ENCODE peak calls at places on chromosomes 2 and 18, in nine cellular contexts. K is transverse colon, J is body of pancreas, Z is esophagus squamous epithelium, B is HCT116, G is right lobe of liver, I is A549, Y is heart left ventricle, H is thyroid gland. Q is an unnamed sample.

GRCh38 chr2:67571785-67572718 is 174.9 kb downstream of the ETAA1 start:
- DNase-seq in I (peak; percentile 44), H (no peak), Z (no peak), B (no peak), K (no peak), J (no peak), Y (no peak), G (no peak), Q (no peak)

GRCh38 chr2:52423655-52424054 is 1343.9 kb upstream of the CHAC2 start:
- DNase-seq in Z (no peak), I (no peak), K (no peak), B (no peak), J (no peak), H (no peak), G (no peak), Y (no peak), Q (no peak)

GRCh38 chr2:85288244-85288725 is 39.5 kb downstream of the TGOLN2 start:
- DNase-seq in Z (no peak), B (peak; percentile 23), J (no peak), G (no peak), H (no peak), Y (no peak), I (peak; percentile 86), K (peak; percentile 69), Q (peak; percentile 57)

GRCh38 chr2:58107803-58108710 is 61.5 kb downstream of the VRK2 start:
- DNase-seq in Y (no peak), I (peak; percentile 38), H (no peak), B (peak; percentile 83), G (no peak), K (no peak), J (peak; percentile 29), Z (no peak), Q (no peak)

GRCh38 chr2:212711851-212712250 is 173.2 kb upstream of the ERBB4 start:
- DNase-seq in H (no peak), Z (no peak), B (no peak), K (no peak), J (no peak), I (no peak), Y (no peak), G (no peak), Q (no peak)

GRCh38 chr18:21826196-21826595 is 85.6 kb downstream of the MIB1 start:
- DNase-seq in B (no peak), H (no peak), Z (no peak), G (no peak), I (no peak), J (peak; percentile 7), K (no peak), Y (no peak), Q (no peak)

GRCh38 chr2:236659758-236660150 is 90.1 kb downstream of the ACKR3 start:
- DNase-seq in B (no peak), J (peak; percentile 20), K (no peak), Z (no peak), G (no peak), H (no peak), I (no peak), Y (peak; percentile 22), Q (no peak)

GRCh38 chr2:177072069-177072468 is 140.5 kb upstream of the HNRNPA3 start:
- DNase-seq in J (no peak), Z (no peak), Y (no peak), G (no peak), I (no peak), B (no peak), H (no peak), K (no peak), Q (no peak)

GRCh38 chr2:144571770-144572169 is 51.9 kb upstream of the ZEB2 start:
- DNase-seq in Y (no peak), K (no peak), J (no peak), Z (no peak), I (no peak), H (no peak), B (no peak), G (no peak), Q (no peak)

GRCh38 chr2:226788881-226789485 is 10.6 kb downstream of the IRS1 start:
- DNase-seq in Z (no peak), H (no peak), G (no peak), B (no peak), I (no peak), Y (no peak), J (no peak), K (no peak), Q (no peak)

GRCh38 chr2:26246818-26247217 is 2.1 kb downstream of the HADHB start:
- DNase-seq in Z (no peak), Y (no peak), B (no peak), J (no peak), I (no peak), G (no peak), K (no peak), H (no peak), Q (no peak)

GRCh38 chr2:74212702-74213410 is 14.4 kb downstream of the MTHFD2 start:
- DNase-seq in G (no peak), Y (no peak), Z (no peak), I (no peak), H (no peak), J (no peak), B (no peak), K (no peak), Q (no peak)

GRCh38 chr2:241804326-241805276 is 4.4 kb upstream of the NEU4 start:
- DNase-seq in H (no peak), B (no peak), Y (no peak), Z (no peak), J (no peak), G (peak; percentile 20), I (no peak), K (no peak), Q (no peak)

DNA sequence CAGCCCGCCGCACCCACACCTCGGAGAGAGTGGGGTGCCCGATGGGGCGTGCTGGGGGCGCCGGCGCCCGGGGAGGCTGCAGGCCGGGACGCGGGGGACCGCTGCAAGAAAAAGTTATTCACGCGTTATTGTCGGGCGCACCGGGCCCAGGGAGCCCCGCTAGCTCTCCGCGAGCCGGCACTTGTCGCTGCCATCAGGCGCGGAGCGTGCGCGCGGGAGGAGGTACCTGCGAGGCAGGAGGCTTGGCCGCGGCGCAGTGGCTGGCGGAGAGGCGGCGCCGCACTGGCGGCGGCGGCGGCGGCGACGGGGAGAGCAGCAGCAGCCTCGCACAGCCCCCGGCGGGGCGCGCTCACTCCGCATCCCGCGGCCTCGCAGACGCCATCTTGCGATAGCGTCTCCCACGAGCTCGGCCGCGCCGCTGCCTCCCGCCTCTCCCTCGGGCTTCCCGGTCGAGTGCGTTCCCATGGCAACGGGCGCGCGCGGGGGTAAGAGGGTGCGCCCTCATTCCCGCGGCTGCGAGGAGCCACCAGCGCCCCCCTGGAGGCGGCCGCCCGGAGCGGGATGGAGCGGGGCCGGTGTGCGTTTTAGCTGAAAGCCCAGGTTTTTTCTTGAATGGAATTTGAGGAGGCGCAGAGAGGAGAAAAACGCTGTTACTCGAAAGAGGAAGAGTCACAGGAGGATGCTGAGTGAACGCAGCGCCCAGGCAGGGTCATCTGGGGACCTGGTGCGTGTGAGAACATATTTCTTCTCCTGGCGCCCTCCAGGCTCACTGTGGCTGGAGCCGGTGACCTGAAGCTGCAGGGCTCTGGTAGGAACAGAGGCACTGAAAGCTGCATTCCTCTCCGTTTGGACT is at the start of gene CHN1:
- DNase-seq in B (no peak), Y (peak; percentile 87), G (peak; percentile 79), I (peak; percentile 70), Z (peak; percentile 9), K (peak; percentile 60), H (peak; percentile 78), J (peak; percentile 64), Q (peak; percentile 49)
- TF ChIP-seq CTCF in B (no peak), Y (no peak), G (no peak), I (peak; percentile 52), Z (no peak), K (no peak), H (no peak), J (no peak), Q (no peak)

GRCh38 chr18:48834421-48835011 is 116.2 kb downstream of the SMAD7 start:
- DNase-seq in H (peak; percentile 46), J (peak; percentile 77), G (peak; percentile 80), I (peak; percentile 61), B (peak; percentile 74), Y (peak; percentile 69), K (peak; percentile 69), Z (peak; percentile 30), Q (peak; percentile 56)
- TF ChIP-seq POLR2A in H (no peak), J (peak; percentile 37), G (peak; percentile 25), I (no peak), B (no peak), Y (no peak), K (no peak), Z (no peak), Q (no peak)

DNA sequence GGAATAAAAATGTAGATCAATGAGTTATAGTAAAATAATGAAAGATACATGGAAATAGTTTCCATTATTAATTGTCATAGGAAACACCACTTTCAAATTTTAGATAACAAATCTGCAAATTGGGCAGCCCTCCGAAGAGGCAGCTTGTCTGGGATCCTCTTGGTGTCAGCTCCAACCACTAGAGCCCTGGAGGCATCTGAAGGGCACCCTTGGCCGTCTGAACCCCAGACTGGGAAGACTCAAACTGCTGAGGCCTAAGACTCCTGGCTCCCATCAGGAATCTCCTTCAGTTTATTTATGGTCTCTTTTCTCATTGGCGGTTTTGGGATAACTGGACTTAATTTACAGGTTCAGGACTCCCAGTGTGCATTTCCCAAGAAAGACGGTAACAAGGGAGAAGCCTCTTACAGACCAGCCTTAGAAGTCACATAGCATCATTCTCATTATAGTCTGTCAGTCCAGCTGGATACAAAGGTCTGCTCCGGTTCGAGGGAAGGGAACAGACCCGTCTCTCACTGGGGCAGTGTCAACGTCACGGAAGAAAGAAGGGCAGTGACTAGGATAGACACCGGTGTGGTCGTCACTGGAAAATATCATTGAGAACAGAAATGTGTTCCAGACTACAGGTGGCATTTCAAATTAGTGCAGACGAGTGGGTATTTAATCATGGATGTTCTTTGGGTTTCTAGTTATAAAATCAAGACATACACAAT is 390.7 kb upstream of the NETO1 start:
- DNase-seq in K (no peak), B (no peak), Y (no peak), H (no peak), Z (no peak), I (no peak), J (no peak), G (no peak), Q (no peak)
- H3K4me1 ChIP-seq in K (no peaks in the 10 kb centered on the region), B (no peaks in the 10 kb centered on the region), Y (no peaks in the 10 kb centered on the region), H (no peaks in the 10 kb centered on the region), Z (no peaks in the 10 kb centered on the region), I (peaks cover 9% of the 10 kb centered on the region), J (no peaks in the 10 kb centered on the region), G (no peaks in the 10 kb centered on the region), Q (no peaks in the 10 kb centered on the region)

GRCh38 chr2:16412321-16413030 is 253.2 kb downstream of the CYRIA start:
- DNase-seq in B (no peak), I (no peak), Z (no peak), G (no peak), Y (no peak), K (no peak), H (no peak), J (no peak), Q (no peak)
- TF ChIP-seq CTCF in B (no peak), I (no peak), Z (no peak), G (no peak), Y (no peak), K (no peak), H (no peak), J (no peak), Q (no peak)